ENCODE peak calls at places on chromosomes 2 and 18, in eight cellular contexts. One of them, this sample, is unnamed.

GRCh38 chr2:69701100-69701945 is 40.6 kb upstream of the ANXA4 start:
- DNase-seq in lower lobe of right lung: no peak
- DNase-seq in Peyer's patch: no peak
- DNase-seq in psoas muscle: no peak
- DNase-seq in dorsolateral prefrontal cortex: no peak
- DNase-seq in pancreas: no peak
- DNase-seq in upper lobe of right lung: no peak
- DNase-seq in sigmoid colon: no peak
- DNase-seq in this sample: no peak

GRCh38 chr2:95310211-95310610 is 13.1 kb downstream of the KCNIP3 start:
- DNase-seq in sigmoid colon: no peak
- DNase-seq in upper lobe of right lung: no peak
- DNase-seq in psoas muscle: no peak
- DNase-seq in lower lobe of right lung: no peak
- DNase-seq in dorsolateral prefrontal cortex: no peak
- DNase-seq in pancreas: no peak
- DNase-seq in Peyer's patch: no peak
- DNase-seq in this sample: no peak

GRCh38 chr2:47288864-47289263 is 114.1 kb upstream of the MSH2 start:
- DNase-seq in lower lobe of right lung: no peak
- DNase-seq in psoas muscle: no peak
- DNase-seq in dorsolateral prefrontal cortex: no peak
- DNase-seq in Peyer's patch: no peak
- DNase-seq in sigmoid colon: no peak
- DNase-seq in upper lobe of right lung: no peak
- DNase-seq in pancreas: no peak
- DNase-seq in this sample: peak; percentile 70

GRCh38 chr2:58140508-58141072 is 94.0 kb downstream of the VRK2 start:
- DNase-seq in upper lobe of right lung: no peak
- DNase-seq in pancreas: no peak
- DNase-seq in psoas muscle: no peak
- DNase-seq in Peyer's patch: no peak
- DNase-seq in sigmoid colon: no peak
- DNase-seq in lower lobe of right lung: no peak
- DNase-seq in dorsolateral prefrontal cortex: no peak
- DNase-seq in this sample: no peak

GRCh38 chr2:241244368-241244767 is 55.9 kb downstream of the ANO7 start:
- DNase-seq in dorsolateral prefrontal cortex: no peak
- DNase-seq in upper lobe of right lung: no peak
- DNase-seq in Peyer's patch: no peak
- DNase-seq in lower lobe of right lung: no peak
- DNase-seq in psoas muscle: no peak
- DNase-seq in sigmoid colon: no peak
- DNase-seq in pancreas: no peak
- DNase-seq in this sample: no peak

GRCh38 chr2:67945976-67946375 is 116.8 kb downstream of the C1D start:
- DNase-seq in sigmoid colon: no peak
- DNase-seq in Peyer's patch: no peak
- DNase-seq in psoas muscle: no peak
- DNase-seq in dorsolateral prefrontal cortex: no peak
- DNase-seq in lower lobe of right lung: no peak
- DNase-seq in pancreas: no peak
- DNase-seq in upper lobe of right lung: no peak
- DNase-seq in this sample: peak; percentile 8

GRCh38 chr18:57910817-57911216 is 107.7 kb upstream of the ATP8B1 start:
- DNase-seq in lower lobe of right lung: no peak
- DNase-seq in psoas muscle: no peak
- DNase-seq in upper lobe of right lung: no peak
- DNase-seq in Peyer's patch: no peak
- DNase-seq in pancreas: no peak
- DNase-seq in sigmoid colon: no peak
- DNase-seq in dorsolateral prefrontal cortex: no peak
- DNase-seq in this sample: no peak

GRCh38 chr18:27619906-27620305 is 434.8 kb upstream of the CHST9 start:
- DNase-seq in Peyer's patch: no peak
- DNase-seq in psoas muscle: no peak
- DNase-seq in upper lobe of right lung: no peak
- DNase-seq in lower lobe of right lung: no peak
- DNase-seq in dorsolateral prefrontal cortex: no peak
- DNase-seq in sigmoid colon: no peak
- DNase-seq in pancreas: no peak
- DNase-seq in this sample: no peak

GRCh38 chr2:231513746-231514224 is 16.5 kb downstream of the NMUR1 start:
- DNase-seq in pancreas: no peak
- DNase-seq in Peyer's patch: no peak
- DNase-seq in lower lobe of right lung: no peak
- DNase-seq in psoas muscle: no peak
- DNase-seq in upper lobe of right lung: no peak
- DNase-seq in sigmoid colon: no peak
- DNase-seq in dorsolateral prefrontal cortex: peak; percentile 21
- DNase-seq in this sample: no peak

GRCh38 chr2:206983156-206983875 is 44.0 kb downstream of the CPO start:
- DNase-seq in psoas muscle: no peak
- DNase-seq in pancreas: no peak
- DNase-seq in upper lobe of right lung: no peak
- DNase-seq in Peyer's patch: no peak
- DNase-seq in lower lobe of right lung: no peak
- DNase-seq in dorsolateral prefrontal cortex: no peak
- DNase-seq in sigmoid colon: no peak
- DNase-seq in this sample: no peak

GRCh38 chr2:206981089-206981674 is 41.9 kb downstream of the CPO start:
- DNase-seq in sigmoid colon: no peak
- DNase-seq in psoas muscle: no peak
- DNase-seq in Peyer's patch: no peak
- DNase-seq in dorsolateral prefrontal cortex: no peak
- DNase-seq in lower lobe of right lung: no peak
- DNase-seq in upper lobe of right lung: no peak
- DNase-seq in pancreas: no peak
- DNase-seq in this sample: no peak

GRCh38 chr2:206980413-206980812 is 41.1 kb downstream of the CPO start:
- DNase-seq in upper lobe of right lung: no peak
- DNase-seq in lower lobe of right lung: no peak
- DNase-seq in psoas muscle: no peak
- DNase-seq in pancreas: no peak
- DNase-seq in dorsolateral prefrontal cortex: no peak
- DNase-seq in sigmoid colon: no peak
- DNase-seq in Peyer's patch: no peak
- DNase-seq in this sample: no peak

GRCh38 chr2:206982360-206982759 is 43.0 kb downstream of the CPO start:
- DNase-seq in dorsolateral prefrontal cortex: no peak
- DNase-seq in Peyer's patch: no peak
- DNase-seq in upper lobe of right lung: no peak
- DNase-seq in lower lobe of right lung: no peak
- DNase-seq in psoas muscle: no peak
- DNase-seq in pancreas: no peak
- DNase-seq in sigmoid colon: no peak
- DNase-seq in this sample: no peak

GRCh38 chr2:206981739-206982336 is 42.5 kb downstream of the CPO start:
- DNase-seq in dorsolateral prefrontal cortex: peak; percentile 93
- DNase-seq in Peyer's patch: peak; percentile 21
- DNase-seq in sigmoid colon: peak; percentile 88
- DNase-seq in psoas muscle: peak; percentile 67
- DNase-seq in lower lobe of right lung: peak; percentile 72
- DNase-seq in upper lobe of right lung: peak; percentile 76
- DNase-seq in pancreas: no peak
- DNase-seq in this sample: peak; percentile 75
- TF ChIP-seq CTCF in dorsolateral prefrontal cortex: peak; percentile 97
- TF ChIP-seq CTCF in Peyer's patch: peak; percentile 3
- TF ChIP-seq CTCF in sigmoid colon: peak; percentile 60
- TF ChIP-seq CTCF in psoas muscle: peak; percentile 81
- TF ChIP-seq CTCF in lower lobe of right lung: peak; percentile 77
- TF ChIP-seq CTCF in upper lobe of right lung: peak; percentile 79
- TF ChIP-seq CTCF in pancreas: peak; percentile 36
- TF ChIP-seq CTCF in this sample: peak; percentile 85

DNA sequence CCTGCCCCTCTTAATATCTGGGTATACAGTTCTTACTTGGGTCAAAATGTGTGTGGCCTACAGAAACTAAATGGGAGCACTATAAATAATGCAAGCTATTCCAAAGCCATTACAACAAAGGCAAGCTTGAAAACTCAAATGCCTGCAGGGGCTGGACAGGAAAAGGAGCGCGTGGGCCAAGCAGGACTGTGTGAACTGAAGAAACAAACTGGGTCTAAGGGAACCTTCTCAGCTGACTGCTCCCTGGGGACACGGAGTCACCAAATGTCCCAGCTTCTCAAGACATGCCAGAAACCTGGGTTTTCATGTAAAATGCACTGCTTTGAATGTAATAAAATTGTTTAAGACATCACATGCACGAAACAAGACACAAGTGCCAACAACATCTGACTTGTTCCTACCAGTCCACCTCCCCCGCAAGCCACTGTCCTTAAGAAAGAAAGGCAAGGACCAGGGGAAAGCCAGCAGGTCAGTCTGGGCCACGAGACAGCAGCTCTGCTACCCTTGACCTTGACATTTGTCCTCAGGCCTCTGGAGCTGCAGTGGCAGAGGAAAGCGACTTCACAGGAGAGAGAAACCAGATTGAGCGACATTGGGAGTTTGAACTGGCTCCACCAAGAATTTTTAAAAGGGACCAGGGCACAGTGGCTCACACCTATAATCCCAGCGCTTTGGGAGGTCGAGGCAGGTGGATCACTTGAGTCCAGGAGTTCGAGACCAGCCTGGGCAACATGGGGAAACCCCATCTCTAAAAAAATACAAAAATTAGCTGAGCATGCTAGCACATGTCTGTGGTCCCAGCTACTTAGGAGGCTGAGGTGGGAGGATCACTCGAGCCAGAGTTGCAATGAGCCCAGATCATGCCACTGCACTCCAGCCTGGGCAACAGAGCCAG is 89.7 kb upstream of the SH3BP4 start:
- DNase-seq in pancreas: no peak
- DNase-seq in lower lobe of right lung: no peak
- DNase-seq in Peyer's patch: no peak
- DNase-seq in sigmoid colon: no peak
- DNase-seq in psoas muscle: no peak
- DNase-seq in upper lobe of right lung: no peak
- DNase-seq in dorsolateral prefrontal cortex: no peak
- DNase-seq in this sample: peak; percentile 25
- H3K27ac ChIP-seq in pancreas: no peak overlapping the region
- H3K27ac ChIP-seq in lower lobe of right lung: no peak overlapping the region
- H3K27ac ChIP-seq in Peyer's patch: no peak overlapping the region
- H3K27ac ChIP-seq in sigmoid colon: no peak overlapping the region
- H3K27ac ChIP-seq in psoas muscle: peak overlapping the region; percentile 23
- H3K27ac ChIP-seq in upper lobe of right lung: no peak overlapping the region
- H3K27ac ChIP-seq in dorsolateral prefrontal cortex: no peak overlapping the region
- H3K27ac ChIP-seq in this sample: peak overlapping the region; percentile 0

DNA sequence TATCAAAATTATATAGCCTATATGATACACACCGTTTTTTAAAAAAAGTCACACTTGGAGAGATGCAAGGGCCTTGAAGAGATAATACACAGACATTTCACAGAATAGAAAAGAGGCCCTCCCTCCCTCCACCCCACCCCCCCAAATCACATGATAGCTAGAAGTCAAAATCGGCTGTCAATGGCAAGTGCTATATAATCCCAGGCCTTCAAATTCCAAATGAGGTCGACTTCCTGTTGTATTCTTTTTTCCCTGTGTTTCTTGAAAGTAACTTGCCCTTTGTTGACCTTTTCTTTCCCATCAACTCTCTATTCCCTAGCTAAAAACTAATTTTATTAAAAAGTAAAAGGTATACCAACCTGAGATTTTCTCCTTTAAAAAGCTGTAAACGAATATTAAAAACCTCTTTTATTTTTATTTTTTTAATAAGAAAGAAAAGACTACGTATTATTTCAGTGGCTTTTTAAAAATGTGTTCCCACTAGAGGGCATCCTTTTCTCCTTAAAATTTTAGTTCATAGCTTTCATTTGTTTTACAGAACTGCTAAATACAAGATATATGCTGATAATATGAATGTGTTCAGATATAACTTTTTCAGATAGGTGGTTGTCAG is 46.6 kb downstream of the KCMF1 start:
- DNase-seq in dorsolateral prefrontal cortex: no peak
- DNase-seq in sigmoid colon: no peak
- DNase-seq in lower lobe of right lung: no peak
- DNase-seq in Peyer's patch: no peak
- DNase-seq in pancreas: no peak
- DNase-seq in psoas muscle: no peak
- DNase-seq in upper lobe of right lung: no peak
- DNase-seq in this sample: no peak
- TF ChIP-seq CTCF in dorsolateral prefrontal cortex: peak; percentile 58
- TF ChIP-seq CTCF in sigmoid colon: no peak
- TF ChIP-seq CTCF in lower lobe of right lung: peak; percentile 39
- TF ChIP-seq CTCF in Peyer's patch: no peak
- TF ChIP-seq CTCF in pancreas: peak; percentile 9
- TF ChIP-seq CTCF in psoas muscle: peak; percentile 32
- TF ChIP-seq CTCF in upper lobe of right lung: peak; percentile 45
- TF ChIP-seq CTCF in this sample: peak; percentile 48

GRCh38 chr2:21288299-21288698 is 164.5 kb downstream of the TDRD15 start:
- DNase-seq in lower lobe of right lung: no peak
- DNase-seq in upper lobe of right lung: no peak
- DNase-seq in psoas muscle: no peak
- DNase-seq in sigmoid colon: no peak
- DNase-seq in Peyer's patch: no peak
- DNase-seq in pancreas: no peak
- DNase-seq in dorsolateral prefrontal cortex: no peak
- DNase-seq in this sample: no peak

GRCh38 chr2:21294446-21294845 is 170.7 kb downstream of the TDRD15 start:
- DNase-seq in Peyer's patch: no peak
- DNase-seq in pancreas: no peak
- DNase-seq in lower lobe of right lung: no peak
- DNase-seq in sigmoid colon: no peak
- DNase-seq in upper lobe of right lung: no peak
- DNase-seq in psoas muscle: no peak
- DNase-seq in dorsolateral prefrontal cortex: no peak
- DNase-seq in this sample: no peak

GRCh38 chr2:21291281-21291825 is 167.6 kb downstream of the TDRD15 start:
- DNase-seq in upper lobe of right lung: no peak
- DNase-seq in psoas muscle: no peak
- DNase-seq in sigmoid colon: no peak
- DNase-seq in pancreas: no peak
- DNase-seq in Peyer's patch: no peak
- DNase-seq in lower lobe of right lung: no peak
- DNase-seq in dorsolateral prefrontal cortex: no peak
- DNase-seq in this sample: no peak

GRCh38 chr2:21289994-21290393 is 166.2 kb downstream of the TDRD15 start:
- DNase-seq in dorsolateral prefrontal cortex: no peak
- DNase-seq in lower lobe of right lung: no peak
- DNase-seq in sigmoid colon: no peak
- DNase-seq in pancreas: no peak
- DNase-seq in Peyer's patch: no peak
- DNase-seq in upper lobe of right lung: no peak
- DNase-seq in psoas muscle: no peak
- DNase-seq in this sample: no peak

DNA sequence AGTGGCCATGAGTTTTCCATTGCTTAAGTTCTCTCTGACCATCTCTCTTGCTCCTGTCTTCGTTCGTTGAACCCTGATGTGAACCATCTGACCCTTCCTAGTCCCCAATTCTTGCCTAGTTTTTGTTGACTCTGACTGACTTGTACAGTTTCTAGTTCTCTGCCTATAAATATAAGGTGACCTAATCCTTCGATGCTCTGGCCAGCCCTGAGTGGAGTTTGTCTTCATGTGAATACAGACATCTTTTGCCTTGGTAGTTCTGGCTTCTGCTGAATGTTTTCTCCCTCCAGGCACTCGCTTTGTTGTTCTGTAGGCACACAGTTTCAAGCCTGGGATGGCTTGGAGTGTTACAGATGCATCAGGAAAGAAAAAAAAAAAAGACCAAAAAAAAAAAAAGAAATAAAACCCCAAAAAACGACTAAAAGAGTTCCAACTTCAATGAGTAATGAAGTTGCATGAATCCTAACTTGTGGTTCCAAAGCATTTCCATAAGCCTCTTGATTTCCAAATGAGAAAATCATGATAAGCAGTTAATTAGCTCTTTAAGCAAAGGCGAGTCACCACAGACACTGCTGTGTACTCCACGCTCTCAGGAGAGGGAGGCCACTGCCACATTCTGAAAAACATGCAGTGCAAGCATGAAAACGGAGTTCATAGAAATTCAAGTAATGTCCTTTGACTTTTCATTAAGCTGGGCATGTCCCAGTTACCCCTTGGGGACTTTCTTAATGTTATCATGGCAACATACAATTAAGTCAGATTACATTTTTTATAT is 165.2 kb downstream of the TDRD15 start:
- DNase-seq in dorsolateral prefrontal cortex: no peak
- DNase-seq in Peyer's patch: no peak
- DNase-seq in psoas muscle: no peak
- DNase-seq in pancreas: no peak
- DNase-seq in sigmoid colon: no peak
- DNase-seq in lower lobe of right lung: no peak
- DNase-seq in upper lobe of right lung: no peak
- DNase-seq in this sample: no peak
- H3K27ac ChIP-seq in dorsolateral prefrontal cortex: no peak overlapping the region
- H3K27ac ChIP-seq in Peyer's patch: no peak overlapping the region
- H3K27ac ChIP-seq in psoas muscle: no peak overlapping the region
- H3K27ac ChIP-seq in pancreas: no peak overlapping the region
- H3K27ac ChIP-seq in sigmoid colon: no peak overlapping the region
- H3K27ac ChIP-seq in lower lobe of right lung: no peak overlapping the region
- H3K27ac ChIP-seq in upper lobe of right lung: no peak overlapping the region
- H3K27ac ChIP-seq in this sample: no peak overlapping the region

This sample was measured in cardiac muscle cell.